ENCODE peak calls at places on chromosomes 2 and 18, in four cellular contexts. One of them, this sample, is unnamed. For H3K36me3, the result is how much of the 10 kb centered on the place peaks cover.

GRCh38 chr18:2958819-2959298 is 54.1 kb downstream of the LPIN2 start:
- DNase-seq in heart left ventricle: no peak
- DNase-seq in upper lobe of right lung: no peak
- DNase-seq in CD8-positive, alpha-beta T cell: no peak
- DNase-seq in this sample: no peak

GRCh38 chr2:229865033-229865432 is 56.8 kb downstream of the TRIP12 start:
- DNase-seq in heart left ventricle: no peak
- DNase-seq in upper lobe of right lung: no peak
- DNase-seq in CD8-positive, alpha-beta T cell: no peak
- DNase-seq in this sample: no peak

GRCh38 chr2:17298453-17298852 is 219.8 kb downstream of the RAD51AP2 start:
- DNase-seq in CD8-positive, alpha-beta T cell: no peak
- DNase-seq in upper lobe of right lung: no peak
- DNase-seq in heart left ventricle: no peak
- DNase-seq in this sample: no peak

GRCh38 chr2:221161186-221161585 is 410.9 kb downstream of the EPHA4 start:
- DNase-seq in upper lobe of right lung: no peak
- DNase-seq in CD8-positive, alpha-beta T cell: no peak
- DNase-seq in heart left ventricle: no peak
- DNase-seq in this sample: no peak

GRCh38 chr2:101520246-101520645 is 45.3 kb upstream of the RFX8 start:
- DNase-seq in upper lobe of right lung: no peak
- DNase-seq in CD8-positive, alpha-beta T cell: no peak
- DNase-seq in heart left ventricle: no peak
- DNase-seq in this sample: no peak

GRCh38 chr2:30235008-30235655 is 3.8 kb downstream of the LBH start:
- DNase-seq in upper lobe of right lung: no peak
- DNase-seq in CD8-positive, alpha-beta T cell: peak
- DNase-seq in heart left ventricle: no peak
- DNase-seq in this sample: no peak

GRCh38 chr2:180607501-180608060 is 372.8 kb upstream of the UBE2E3 start:
- DNase-seq in upper lobe of right lung: no peak
- DNase-seq in heart left ventricle: no peak
- DNase-seq in CD8-positive, alpha-beta T cell: no peak
- DNase-seq in this sample: no peak

GRCh38 chr2:229780856-229781773 is 66.8 kb upstream of the DNER start:
- DNase-seq in CD8-positive, alpha-beta T cell: no peak
- DNase-seq in upper lobe of right lung: no peak
- DNase-seq in heart left ventricle: no peak
- DNase-seq in this sample: peak

GRCh38 chr2:133262888-133263287 is 305.4 kb downstream of the NCKAP5 start:
- DNase-seq in upper lobe of right lung: no peak
- DNase-seq in heart left ventricle: no peak
- DNase-seq in CD8-positive, alpha-beta T cell: no peak
- DNase-seq in this sample: no peak

GRCh38 chr2:55351672-55352071 is 68.0 kb downstream of the CCDC88A start:
- DNase-seq in CD8-positive, alpha-beta T cell: no peak
- DNase-seq in heart left ventricle: no peak
- DNase-seq in upper lobe of right lung: no peak
- DNase-seq in this sample: no peak

GRCh38 chr2:7182525-7182924 is 265.3 kb downstream of the RNF144A start:
- DNase-seq in upper lobe of right lung: no peak
- DNase-seq in heart left ventricle: no peak
- DNase-seq in CD8-positive, alpha-beta T cell: no peak
- DNase-seq in this sample: no peak

DNA sequence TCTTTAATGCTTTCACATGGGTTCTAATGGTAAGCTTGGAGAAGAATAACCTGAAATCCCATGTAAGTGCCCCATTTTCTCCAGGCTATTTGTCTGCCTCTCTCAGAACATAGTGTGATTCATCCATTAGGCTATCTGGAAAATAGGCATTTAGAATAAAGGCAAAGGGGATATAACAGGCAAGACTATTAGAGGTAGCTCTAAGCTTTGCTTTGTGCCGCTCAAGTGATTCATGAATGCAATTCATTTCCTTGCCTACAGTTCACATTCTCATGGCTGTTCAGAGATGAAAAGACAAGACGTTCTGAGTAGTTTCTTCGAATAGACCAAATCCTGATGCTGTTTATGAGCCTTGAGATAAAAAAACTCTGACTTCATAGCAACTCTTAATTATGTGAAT is 101.7 kb downstream of the ANKRD44 start:
- DNase-seq in CD8-positive, alpha-beta T cell: no peak
- DNase-seq in upper lobe of right lung: no peak
- DNase-seq in heart left ventricle: no peak
- DNase-seq in this sample: no peak
- H3K27ac ChIP-seq in CD8-positive, alpha-beta T cell: peak
- H3K27ac ChIP-seq in upper lobe of right lung: peak
- H3K27ac ChIP-seq in heart left ventricle: no peak
- H3K27ac ChIP-seq in this sample: no peak

DNA sequence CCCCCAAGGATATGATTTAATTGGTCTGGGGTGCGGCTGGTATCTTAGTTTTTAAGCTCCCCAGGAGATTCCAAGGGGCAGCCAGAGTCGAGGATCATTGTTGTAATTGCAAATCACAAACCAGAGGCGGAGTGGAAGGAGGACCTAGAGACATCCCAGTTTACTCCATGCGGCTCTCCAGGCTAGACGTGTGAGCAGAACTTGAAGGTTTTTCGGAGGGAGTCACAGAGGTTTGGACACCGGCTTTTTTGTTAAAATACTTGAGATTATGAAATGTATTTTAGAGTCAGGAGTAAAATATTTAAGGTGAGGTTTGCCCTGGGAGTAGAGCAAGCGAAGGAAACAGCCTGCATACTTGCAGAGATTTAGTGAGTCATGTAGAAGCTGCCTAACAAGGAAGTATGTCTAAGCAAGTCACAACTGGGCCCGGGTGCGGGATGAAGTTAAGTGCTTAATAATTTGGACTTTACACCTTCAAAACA is 39.5 kb downstream of the TGOLN2 start:
- DNase-seq in upper lobe of right lung: no peak
- DNase-seq in CD8-positive, alpha-beta T cell: no peak
- DNase-seq in heart left ventricle: no peak
- DNase-seq in this sample: no peak
- H3K4me3 ChIP-seq in upper lobe of right lung: no peak
- H3K4me3 ChIP-seq in CD8-positive, alpha-beta T cell: no peak
- H3K4me3 ChIP-seq in heart left ventricle: no peak
- H3K4me3 ChIP-seq in this sample: no peak

DNA sequence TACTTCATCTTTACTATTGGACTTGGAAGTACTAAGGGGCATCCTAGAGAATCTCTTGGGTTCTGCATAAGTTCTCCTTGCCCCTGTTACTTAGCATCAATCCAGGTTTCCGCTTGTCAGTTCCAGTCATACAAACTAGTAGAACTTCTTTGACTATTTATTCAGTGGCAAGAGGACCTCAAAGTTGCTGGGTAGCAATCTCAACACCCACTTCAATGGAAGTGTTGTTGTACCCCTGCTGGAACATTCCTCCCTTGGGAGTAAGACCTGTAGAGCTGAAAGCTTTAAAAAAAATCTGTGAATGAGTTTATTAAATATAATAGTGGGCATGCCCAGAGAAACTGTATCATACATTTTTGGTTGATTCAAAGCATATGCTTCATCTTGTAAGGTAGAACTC is 27.0 kb downstream of the BIRC6 start:
- DNase-seq in CD8-positive, alpha-beta T cell: no peak
- DNase-seq in upper lobe of right lung: no peak
- DNase-seq in heart left ventricle: no peak
- DNase-seq in this sample: no peak
- H3K36me3 ChIP-seq in CD8-positive, alpha-beta T cell: under half
- H3K36me3 ChIP-seq in upper lobe of right lung: half or more
- H3K36me3 ChIP-seq in heart left ventricle: half or more
- H3K36me3 ChIP-seq in this sample: under half

GRCh38 chr2:42063383-42064171 is 15.8 kb downstream of the PKDCC start:
- DNase-seq in upper lobe of right lung: no peak
- DNase-seq in heart left ventricle: peak
- DNase-seq in CD8-positive, alpha-beta T cell: no peak
- DNase-seq in this sample: no peak
- H3K27ac ChIP-seq in upper lobe of right lung: peak
- H3K27ac ChIP-seq in heart left ventricle: no peak
- H3K27ac ChIP-seq in CD8-positive, alpha-beta T cell: no peak
- H3K27ac ChIP-seq in this sample: no peak

GRCh38 chr2:150476809-150477302 is 10.6 kb downstream of the RND3 start:
- DNase-seq in heart left ventricle: no peak
- DNase-seq in CD8-positive, alpha-beta T cell: no peak
- DNase-seq in upper lobe of right lung: no peak
- DNase-seq in this sample: no peak
- H3K4me3 ChIP-seq in heart left ventricle: no peak
- H3K4me3 ChIP-seq in CD8-positive, alpha-beta T cell: no peak
- H3K4me3 ChIP-seq in upper lobe of right lung: no peak
- H3K4me3 ChIP-seq in this sample: no peak

This sample was measured in iPS DF 6.9.